ENCODE peak calls at places on chromosomes 6 and 20, in nine cellular contexts. L is HL-60, D is upper lobe of left lung, G is transverse colon, N is endothelial cell of umbilical vein, Y is breast epithelium, X is K562, V is stomach, W is SK-N-SH. S is an unnamed sample.

GRCh38 chr6:124234806-124235205 is 431.1 kb downstream of the NKAIN2 start:
- DNase-seq in X (no peak), D (no peak), W (no peak), L (no peak), N (no peak), V (no peak), Y (no peak), G (no peak), S (no peak)

GRCh38 chr6:48834706-48835105 is 628.3 kb downstream of the MMUT start:
- DNase-seq in W (no peak), G (no peak), Y (no peak), L (no peak), X (no peak), D (no peak), V (no peak), N (no peak), S (no peak)

GRCh38 chr6:48744948-48745347 is 634.0 kb upstream of the PTCHD4 start:
- DNase-seq in G (no peak), N (no peak), Y (no peak), V (no peak), L (no peak), X (no peak), D (no peak), W (no peak), S (no peak)

GRCh38 chr6:114142256-114142655 is 171.3 kb upstream of the HDAC2 start:
- DNase-seq in D (no peak), X (no peak), L (no peak), G (no peak), W (no peak), Y (no peak), V (no peak), N (no peak), S (no peak)

GRCh38 chr6:44177691-44178423 is 19.2 kb downstream of the CAPN11 start:
- DNase-seq in G (peak), W (no peak), V (no peak), Y (no peak), X (no peak), L (no peak), N (peak), D (no peak), S (no peak)

GRCh38 chr6:50021894-50022293 is at the start of gene DEFB110:
- DNase-seq in Y (no peak), V (no peak), D (no peak), L (no peak), X (no peak), N (no peak), W (no peak), G (no peak), S (no peak)

GRCh38 chr6:35164277-35164676 is 23.1 kb upstream of the TCP11 start:
- DNase-seq in V (no peak), L (no peak), N (no peak), W (no peak), D (no peak), X (no peak), G (no peak), Y (no peak), S (no peak)

GRCh38 chr6:118377711-118378414 is 170.2 kb upstream of the PLN start:
- DNase-seq in W (no peak), N (no peak), D (peak), Y (no peak), V (no peak), G (no peak), X (no peak), L (no peak), S (no peak)

GRCh38 chr20:59515013-59515905 is 89.1 kb upstream of the PHACTR3 start:
- DNase-seq in N (peak), X (peak), D (peak), V (peak), L (peak), Y (peak), W (peak), G (peak), S (no peak)

GRCh38 chr20:32199006-32199405 is 8.5 kb downstream of the PLAGL2 start:
- DNase-seq in W (no peak), L (no peak), V (no peak), N (no peak), G (no peak), Y (no peak), X (no peak), D (no peak), S (no peak)

GRCh38 chr6:100116409-100117194 is 122.6 kb upstream of the MCHR2 start:
- DNase-seq in N (peak), W (peak), Y (no peak), D (no peak), X (peak), V (no peak), L (peak), G (peak), S (no peak)

GRCh38 chr20:16462711-16463110 is 110.5 kb downstream of the KIF16B start:
- DNase-seq in V (no peak), D (no peak), L (no peak), G (no peak), N (no peak), X (no peak), Y (no peak), W (no peak), S (no peak)

GRCh38 chr20:36402708-36403107 is 96.6 kb downstream of the DLGAP4 start:
- DNase-seq in Y (no peak), W (no peak), D (no peak), V (no peak), N (no peak), G (no peak), L (no peak), X (no peak), S (no peak)

GRCh38 chr6:47479156-47479541 is 1.6 kb downstream of the CD2AP start:
- DNase-seq in L (no peak), W (no peak), N (no peak), D (no peak), V (no peak), Y (no peak), X (no peak), G (no peak), S (no peak)

GRCh38 chr20:40370800-40371199 is 318.2 kb downstream of the MAFB start:
- DNase-seq in W (no peak), V (no peak), L (no peak), Y (no peak), X (no peak), N (no peak), D (no peak), G (no peak), S (no peak)

GRCh38 chr20:36852187-36852586 is 23.8 kb upstream of the TLDC2 start:
- DNase-seq in V (no peak), L (no peak), D (peak), Y (no peak), G (no peak), N (no peak), W (no peak), X (no peak), S (peak)

GRCh38 chr6:68873236-68873635 is 238.2 kb downstream of the ADGRB3 start:
- DNase-seq in X (no peak), G (no peak), Y (no peak), V (no peak), W (peak), D (no peak), N (no peak), L (no peak), S (no peak)

GRCh38 chr6:3195695-3196497 is 31.6 kb downstream of the TUBB2B start:
- DNase-seq in Y (no peak), V (no peak), N (no peak), D (no peak), W (peak), G (no peak), L (peak), X (peak), S (no peak)

GRCh38 chr20:17833036-17833674 is 133.4 kb downstream of the BANF2 start:
- DNase-seq in L (no peak), D (no peak), Y (no peak), W (no peak), X (no peak), V (no peak), G (no peak), N (no peak), S (no peak)

GRCh38 chr20:11849976-11850670 is 67.6 kb upstream of the BTBD3 start:
- DNase-seq in L (no peak), N (no peak), Y (no peak), D (no peak), W (no peak), G (no peak), V (no peak), X (no peak), S (no peak)

GRCh38 chr6:104642871-104643270 is 216.8 kb downstream of the HACE1 start:
- DNase-seq in W (no peak), G (no peak), L (no peak), D (no peak), N (peak), Y (no peak), X (no peak), V (no peak), S (no peak)

GRCh38 chr20:19045366-19045765 is 167.1 kb upstream of the SLC24A3 start:
- DNase-seq in L (no peak), D (no peak), Y (no peak), G (no peak), W (no peak), V (no peak), N (no peak), X (no peak), S (no peak)

GRCh38 chr6:37587776-37588744 is 88.4 kb upstream of the CCDC167 start:
- DNase-seq in Y (no peak), V (no peak), W (no peak), G (no peak), L (no peak), N (no peak), D (no peak), X (no peak), S (no peak)

GRCh38 chr6:112883095-112883494 is 536.0 kb downstream of the RFPL4B start:
- DNase-seq in D (no peak), W (no peak), L (no peak), X (no peak), Y (no peak), V (no peak), N (no peak), G (no peak), S (no peak)

GRCh38 chr20:19817017-19817416 is 59.0 kb downstream of the RIN2 start:
- DNase-seq in D (no peak), N (peak), G (no peak), V (no peak), L (no peak), X (no peak), W (no peak), Y (no peak), S (no peak)

GRCh38 chr20:54132612-54133433 is 41.0 kb downstream of the CYP24A1 start:
- DNase-seq in X (no peak), L (no peak), D (no peak), G (peak), Y (no peak), N (no peak), V (no peak), W (no peak), S (no peak)

GRCh38 chr6:40194771-40195170 is 260.5 kb upstream of the MOCS1 start:
- DNase-seq in L (no peak), D (no peak), W (no peak), X (no peak), Y (no peak), G (no peak), V (no peak), N (no peak), S (no peak)

GRCh38 chr20:57464642-57465211 is 60.2 kb downstream of the CTCFL start:
- DNase-seq in Y (no peak), X (peak), G (no peak), V (no peak), L (peak), N (no peak), D (no peak), W (no peak), S (no peak)

GRCh38 chr6:157946865-157947532 is 34.7 kb upstream of the SYNJ2 start:
- DNase-seq in W (peak), D (no peak), Y (no peak), N (no peak), V (no peak), X (peak), L (peak), G (no peak), S (no peak)

GRCh38 chr6:109916759-109917158 is 61.4 kb upstream of the GPR6 start:
- DNase-seq in X (no peak), W (no peak), L (no peak), Y (no peak), N (no peak), D (no peak), V (no peak), G (no peak), S (no peak)

GRCh38 chr6:139145661-139146060 is 10.8 kb downstream of the HECA start:
- DNase-seq in G (no peak), W (no peak), N (no peak), D (no peak), X (no peak), Y (no peak), L (no peak), V (no peak), S (no peak)
- TF ChIP-seq POLR2AphosphoS5 in G (no peak), W (no peak), N (no peak), D (no peak), X (no peak), Y (no peak), L (no peak), V (no peak), S (no peak)

GRCh38 chr6:140572129-140572528 is 1197.7 kb upstream of the CITED2 start:
- DNase-seq in G (no peak), V (no peak), Y (no peak), X (no peak), L (no peak), W (no peak), D (no peak), N (peak), S (no peak)
- TF ChIP-seq POLR2AphosphoS5 in G (no peak), V (no peak), Y (no peak), X (no peak), L (no peak), W (peak), D (no peak), N (peak), S (no peak)

GRCh38 chr20:1327241-1327653 is 1.7 kb downstream of the SDCBP2 start:
- DNase-seq in V (no peak), Y (no peak), G (peak), N (peak), L (peak), X (no peak), W (no peak), D (no peak), S (no peak)

GRCh38 chr20:1328680-1329330 is at the start of gene SDCBP2:
- DNase-seq in L (no peak), Y (no peak), N (no peak), G (peak), D (no peak), X (no peak), W (no peak), V (peak), S (no peak)

GRCh38 chr20:1330075-1330830 is 1.3 kb upstream of the SDCBP2 start:
- DNase-seq in Y (no peak), V (peak), W (peak), G (peak), L (no peak), D (no peak), N (no peak), X (no peak), S (no peak)

GRCh38 chr20:1326031-1326930 is 2.7 kb downstream of the SDCBP2 start:
- DNase-seq in V (no peak), L (no peak), N (peak), G (peak), D (no peak), X (no peak), Y (no peak), W (no peak), S (no peak)

GRCh38 chr20:1327827-1328679 is 886 bp downstream of the SDCBP2 start:
- DNase-seq in W (no peak), L (no peak), Y (no peak), N (no peak), V (no peak), G (peak), D (no peak), X (no peak), S (no peak)
- TF ChIP-seq POLR2AphosphoS5 in W (no peak), L (no peak), Y (no peak), N (no peak), V (no peak), G (no peak), D (no peak), X (no peak), S (no peak)

DNA sequence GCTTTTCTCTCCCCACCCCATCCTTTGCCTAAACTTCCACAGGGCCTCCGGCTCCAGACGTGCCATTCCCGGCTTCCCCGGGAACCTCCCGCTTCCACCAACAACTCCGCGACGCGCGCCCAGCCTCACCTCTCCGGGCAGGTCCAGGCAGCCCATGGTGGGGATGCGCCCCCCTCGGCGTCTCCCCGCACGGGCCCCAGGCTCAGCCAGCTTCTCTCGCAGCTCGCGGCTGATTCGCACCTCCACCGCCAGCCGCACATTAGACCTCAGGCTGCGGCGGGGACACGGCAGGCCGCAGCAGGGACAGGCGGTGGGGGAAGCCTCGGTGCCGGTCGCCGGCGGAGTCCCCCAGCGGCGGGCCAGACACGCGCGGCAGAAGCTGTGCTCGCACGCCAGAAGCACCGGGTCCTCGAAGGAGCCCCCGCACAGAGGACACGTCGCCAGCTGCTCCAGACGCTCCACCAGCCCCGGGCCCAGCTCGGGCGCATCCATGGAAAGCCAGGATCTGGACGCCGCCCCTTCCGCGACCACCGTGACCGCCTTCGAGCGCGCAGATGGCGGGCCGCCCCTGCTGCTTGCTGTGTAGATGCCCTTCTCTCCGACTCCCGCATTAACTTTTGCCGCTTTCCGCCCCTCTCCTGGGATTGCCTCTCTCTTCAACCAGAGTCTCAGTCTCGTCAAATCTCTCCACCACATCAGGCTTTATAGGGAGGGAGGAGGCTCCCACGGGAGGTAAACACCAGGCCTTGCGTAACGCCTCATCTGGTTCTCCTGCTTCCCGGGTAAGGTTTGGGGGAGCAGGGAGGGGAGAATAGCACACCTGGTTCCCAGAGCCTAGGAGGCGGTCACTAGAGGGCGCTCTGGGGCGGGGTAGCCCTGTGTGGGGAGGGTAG is at the start of gene RNF39:
- DNase-seq in Y (no peak), W (peak), X (peak), N (no peak), V (no peak), L (no peak), D (peak), G (peak), S (no peak)
- TF ChIP-seq POLR2AphosphoS5 in Y (peak), W (no peak), X (no peak), N (no peak), V (peak), L (no peak), D (peak), G (no peak), S (no peak)

DNA sequence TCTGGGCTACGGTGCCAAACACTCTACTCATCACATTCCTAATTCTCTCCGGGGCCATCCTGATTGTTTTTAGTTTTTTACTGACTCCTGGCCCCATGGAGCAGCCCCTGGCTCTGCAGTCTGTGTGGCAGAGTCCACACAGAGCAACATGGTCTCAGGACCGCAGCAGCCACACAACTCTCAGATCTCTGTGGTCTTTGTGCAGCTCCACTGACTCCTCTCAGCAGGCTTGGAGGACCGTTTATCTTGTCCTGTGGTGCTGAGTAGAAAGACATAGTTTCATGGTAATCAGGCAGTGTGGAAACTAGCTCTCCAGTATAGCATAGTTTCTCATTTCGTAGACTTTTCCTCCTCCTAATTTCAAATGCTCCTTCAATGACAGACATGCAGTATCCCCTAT is 168.4 kb downstream of the EDN1 start:
- DNase-seq in X (no peak), N (no peak), D (no peak), Y (no peak), W (no peak), G (no peak), V (no peak), L (no peak), S (no peak)
- TF ChIP-seq POLR2AphosphoS5 in X (no peak), N (no peak), D (no peak), Y (no peak), W (no peak), G (no peak), V (no peak), L (no peak), S (no peak)

DNA sequence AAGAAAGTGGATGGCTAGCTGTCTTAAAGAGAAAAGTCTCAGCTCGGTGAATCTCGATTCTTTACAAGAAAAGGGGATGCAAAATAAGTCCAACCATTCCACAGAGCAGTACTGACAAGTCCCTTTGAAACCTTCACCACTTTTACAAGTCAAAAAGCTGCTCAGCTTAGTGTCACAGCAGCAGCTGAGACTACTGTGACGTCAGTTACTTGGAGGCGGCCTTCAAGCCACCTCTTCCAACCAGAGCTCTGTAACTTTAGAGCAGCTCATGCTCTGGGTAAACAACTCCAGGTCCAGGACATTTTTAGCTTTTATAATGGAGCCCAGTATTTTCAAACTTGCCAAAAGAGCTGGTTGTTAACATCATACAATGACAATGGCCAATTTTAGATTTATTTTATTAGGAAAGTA is at the start of gene KIAA0408:
- DNase-seq in N (peak), L (no peak), W (no peak), G (peak), Y (no peak), D (no peak), V (peak), X (no peak), S (no peak)
- TF ChIP-seq POLR2AphosphoS5 in N (no peak), L (no peak), W (no peak), G (peak), Y (no peak), D (peak), V (peak), X (no peak), S (no peak)

DNA sequence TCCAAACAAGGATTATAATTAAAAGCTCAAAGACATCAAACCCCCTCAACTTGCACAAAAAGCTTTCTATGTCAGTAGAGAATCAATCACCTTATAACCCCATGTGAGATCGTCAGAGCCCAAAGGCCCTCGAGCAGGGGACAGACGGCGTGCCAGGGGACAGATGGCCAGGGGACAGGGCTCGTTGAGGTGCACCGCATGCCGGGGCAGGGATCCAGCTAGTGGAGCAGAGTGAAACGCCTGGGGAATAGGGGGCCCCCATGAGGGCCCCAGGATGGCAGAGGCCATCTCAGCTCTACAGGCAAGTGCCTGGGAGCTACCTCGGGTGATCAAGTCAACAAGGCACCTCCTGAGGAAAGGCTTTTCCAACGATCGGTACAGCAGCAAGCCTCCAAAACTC is 28.6 kb downstream of the DIDO1 start:
- DNase-seq in G (no peak), V (no peak), X (no peak), D (no peak), N (no peak), L (no peak), Y (no peak), W (no peak), S (no peak)
- TF ChIP-seq POLR2AphosphoS5 in G (no peak), V (no peak), X (no peak), D (no peak), N (no peak), L (no peak), Y (no peak), W (no peak), S (no peak)

S was measured in GM12892.